ENCODE peak calls at places on chromosomes 5 and 9, in four cellular contexts. One of them, this sample, is unnamed.
A peak's percentile ranks its signal among the peaks of the same experiment; 100 is the strongest.

GRCh38 chr5:74069741-74070140 is 443.7 kb downstream of the ARHGEF28 start:
- DNase-seq in fibroblast of lung: no peak
- DNase-seq in fibroblast of pulmonary artery: no peak
- DNase-seq in uterus: no peak
- DNase-seq in this sample: no peak

GRCh38 chr9:86601697-86602096 is 247.5 kb upstream of the TUT7 start:
- DNase-seq in fibroblast of lung: no peak
- DNase-seq in fibroblast of pulmonary artery: no peak
- DNase-seq in uterus: no peak
- DNase-seq in this sample: no peak

GRCh38 chr9:126630458-126631237 is 16.9 kb downstream of the LMX1B start:
- DNase-seq in fibroblast of lung: no peak
- DNase-seq in uterus: no peak
- DNase-seq in fibroblast of pulmonary artery: no peak
- DNase-seq in this sample: no peak

GRCh38 chr9:125932012-125932411 is 184.8 kb downstream of the PBX3 start:
- DNase-seq in fibroblast of lung: peak; percentile 99
- DNase-seq in fibroblast of pulmonary artery: peak; percentile 97
- DNase-seq in uterus: peak; percentile 32
- DNase-seq in this sample: no peak

GRCh38 chr9:136981588-136982231 is 1.1 kb upstream of the LCNL1 start:
- DNase-seq in fibroblast of lung: no peak
- DNase-seq in uterus: peak; percentile 46
- DNase-seq in fibroblast of pulmonary artery: peak; percentile 33
- DNase-seq in this sample: no peak

GRCh38 chr9:37746448-37747270 is 6.9 kb upstream of the TRMT10B start:
- DNase-seq in fibroblast of pulmonary artery: no peak
- DNase-seq in uterus: no peak
- DNase-seq in fibroblast of lung: peak; percentile 55
- DNase-seq in this sample: no peak

GRCh38 chr5:111779260-111780254 is 22.6 kb upstream of the NREP start:
- DNase-seq in uterus: no peak
- DNase-seq in fibroblast of lung: peak; percentile 68
- DNase-seq in fibroblast of pulmonary artery: peak; percentile 44
- DNase-seq in this sample: no peak

GRCh38 chr9:112384690-112385089 is 4.8 kb downstream of the HSDL2 start:
- DNase-seq in fibroblast of lung: no peak
- DNase-seq in fibroblast of pulmonary artery: no peak
- DNase-seq in uterus: no peak
- DNase-seq in this sample: no peak

GRCh38 chr5:52784741-52785140 is 3.0 kb upstream of the ITGA1 start:
- DNase-seq in fibroblast of lung: no peak
- DNase-seq in uterus: no peak
- DNase-seq in fibroblast of pulmonary artery: no peak
- DNase-seq in this sample: no peak

GRCh38 chr5:84036842-84037241 is 316.2 kb upstream of the HAPLN1 start:
- DNase-seq in fibroblast of pulmonary artery: no peak
- DNase-seq in fibroblast of lung: no peak
- DNase-seq in uterus: no peak
- DNase-seq in this sample: no peak

GRCh38 chr5:148574167-148574566 is 80.2 kb downstream of the HTR4 start:
- DNase-seq in uterus: no peak
- DNase-seq in fibroblast of pulmonary artery: no peak
- DNase-seq in fibroblast of lung: no peak
- DNase-seq in this sample: no peak

GRCh38 chr9:108569624-108570023 is 286.2 kb downstream of the ACTL7B start:
- DNase-seq in uterus: no peak
- DNase-seq in fibroblast of lung: peak; percentile 52
- DNase-seq in fibroblast of pulmonary artery: peak; percentile 29
- DNase-seq in this sample: no peak

GRCh38 chr5:1180841-1181271 is 20.5 kb upstream of the SLC6A19 start:
- DNase-seq in fibroblast of lung: no peak
- DNase-seq in fibroblast of pulmonary artery: no peak
- DNase-seq in uterus: no peak
- DNase-seq in this sample: no peak

GRCh38 chr9:124257070-124257864 is 482 bp upstream of the NEK6 start:
- DNase-seq in uterus: no peak
- DNase-seq in fibroblast of pulmonary artery: no peak
- DNase-seq in fibroblast of lung: peak; percentile 58
- DNase-seq in this sample: no peak

GRCh38 chr9:136785956-136786355 is 5.2 kb upstream of the TMEM141 start:
- DNase-seq in fibroblast of lung: no peak
- DNase-seq in fibroblast of pulmonary artery: no peak
- DNase-seq in uterus: no peak
- DNase-seq in this sample: no peak

GRCh38 chr9:136943291-136944093 is 1.0 kb downstream of the FBXW5 start:
- DNase-seq in fibroblast of lung: peak; percentile 22
- DNase-seq in uterus: no peak
- DNase-seq in fibroblast of pulmonary artery: peak; percentile 22
- DNase-seq in this sample: no peak

GRCh38 chr5:156934450-156935211 is 28.4 kb downstream of the TIMD4 start:
- DNase-seq in uterus: no peak
- DNase-seq in fibroblast of pulmonary artery: no peak
- DNase-seq in fibroblast of lung: no peak
- DNase-seq in this sample: no peak

GRCh38 chr9:99353408-99353807 is 131.3 kb downstream of the SEC61B start:
- DNase-seq in fibroblast of pulmonary artery: peak; percentile 69
- DNase-seq in fibroblast of lung: peak; percentile 83
- DNase-seq in uterus: peak; percentile 25
- DNase-seq in this sample: no peak

GRCh38 chr5:67192719-67193464 is 3.7 kb downstream of the CD180 start:
- DNase-seq in fibroblast of pulmonary artery: no peak
- DNase-seq in uterus: no peak
- DNase-seq in fibroblast of lung: peak; percentile 31
- DNase-seq in this sample: no peak

GRCh38 chr9:116661037-116661954 is 25.8 kb upstream of the TRIM32 start:
- DNase-seq in fibroblast of pulmonary artery: peak; percentile 92
- DNase-seq in fibroblast of lung: peak; percentile 72
- DNase-seq in uterus: peak; percentile 48
- DNase-seq in this sample: no peak

GRCh38 chr5:157286761-157287211 is 20.9 kb downstream of the CYFIP2 start:
- DNase-seq in fibroblast of lung: no peak
- DNase-seq in uterus: no peak
- DNase-seq in fibroblast of pulmonary artery: no peak
- DNase-seq in this sample: no peak

GRCh38 chr5:112823181-112823580 is 37.9 kb upstream of the SRP19 start:
- DNase-seq in uterus: no peak
- DNase-seq in fibroblast of pulmonary artery: no peak
- DNase-seq in fibroblast of lung: no peak
- DNase-seq in this sample: no peak

GRCh38 chr5:132342291-132343180 is 27.0 kb upstream of the SLC22A5 start:
- DNase-seq in uterus: no peak
- DNase-seq in fibroblast of lung: peak; percentile 13
- DNase-seq in fibroblast of pulmonary artery: no peak
- DNase-seq in this sample: no peak

GRCh38 chr9:32385135-32385884 is 867 bp downstream of the ACO1 start:
- DNase-seq in fibroblast of pulmonary artery: no peak
- DNase-seq in fibroblast of lung: no peak
- DNase-seq in uterus: no peak
- DNase-seq in this sample: no peak

GRCh38 chr5:140725799-140726471 is 25.7 kb downstream of the ZMAT2 start:
- DNase-seq in fibroblast of lung: peak; percentile 92
- DNase-seq in fibroblast of pulmonary artery: peak; percentile 92
- DNase-seq in uterus: peak; percentile 45
- DNase-seq in this sample: no peak

GRCh38 chr9:91089405-91090131 is 272.1 kb downstream of the AUH start:
- DNase-seq in fibroblast of pulmonary artery: peak; percentile 77
- DNase-seq in fibroblast of lung: peak; percentile 40
- DNase-seq in uterus: no peak
- DNase-seq in this sample: no peak

GRCh38 chr5:135662104-135662503 is 83.3 kb upstream of the CXCL14 start:
- DNase-seq in uterus: no peak
- DNase-seq in fibroblast of pulmonary artery: no peak
- DNase-seq in fibroblast of lung: no peak
- DNase-seq in this sample: no peak

GRCh38 chr9:113309204-113309813 is 6.1 kb upstream of the RNF183 start:
- DNase-seq in uterus: no peak
- DNase-seq in fibroblast of pulmonary artery: peak; percentile 70
- DNase-seq in fibroblast of lung: peak; percentile 23
- DNase-seq in this sample: peak; percentile 12

DNA sequence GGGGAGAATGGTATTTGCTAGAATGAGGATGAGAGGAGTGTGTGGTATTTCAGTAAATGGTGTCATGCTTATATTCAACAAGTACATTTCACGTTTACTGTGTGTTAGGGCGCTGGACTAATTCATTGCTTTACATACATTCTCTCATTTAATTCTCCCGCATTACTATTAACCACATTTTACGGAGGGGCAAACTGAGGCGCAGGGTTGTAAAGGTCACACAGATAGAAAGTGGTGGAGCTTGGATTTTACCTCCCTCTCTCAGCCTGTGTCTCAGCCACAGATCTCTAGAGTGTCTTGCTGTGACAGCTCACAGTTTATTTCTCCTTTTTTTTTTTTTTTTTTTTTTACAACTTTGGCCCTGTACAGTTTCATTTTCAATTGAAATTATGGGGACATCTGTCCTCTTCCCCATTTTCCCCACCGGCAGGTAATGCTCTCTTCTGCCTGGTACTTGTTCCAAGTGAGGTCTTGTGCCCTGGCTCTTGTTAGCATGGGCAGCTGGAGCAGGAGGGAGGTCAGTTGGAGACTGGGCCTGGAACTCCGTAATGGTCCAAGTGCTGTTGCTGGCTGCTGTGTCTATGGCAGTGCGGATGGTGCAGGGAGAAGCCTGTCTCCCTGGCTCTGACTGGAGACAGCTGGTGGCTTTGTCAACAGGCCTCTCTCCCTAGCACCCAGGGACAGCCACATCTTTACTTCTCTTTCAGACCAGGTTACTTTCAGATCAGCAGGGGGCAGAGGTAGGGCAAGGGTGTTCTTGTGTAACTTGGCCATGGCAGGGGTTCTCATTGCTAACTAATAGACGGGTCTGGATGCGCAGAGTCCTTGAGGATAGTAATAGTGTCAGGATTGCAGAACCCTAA is 20.5 kb upstream of the NDST1 start:
- DNase-seq in fibroblast of pulmonary artery: peak; percentile 44
- DNase-seq in uterus: peak; percentile 46
- DNase-seq in fibroblast of lung: no peak
- DNase-seq in this sample: no peak
- TF ChIP-seq CTCF in fibroblast of pulmonary artery: peak; percentile 34
- TF ChIP-seq CTCF in uterus: no peak
- TF ChIP-seq CTCF in fibroblast of lung: no peak
- TF ChIP-seq CTCF in this sample: peak; percentile 24

GRCh38 chr5:36237756-36238155 is 4.0 kb downstream of the NADK2 start:
- DNase-seq in fibroblast of pulmonary artery: no peak
- DNase-seq in uterus: no peak
- DNase-seq in fibroblast of lung: no peak
- DNase-seq in this sample: no peak
- H3K4me3 ChIP-seq in fibroblast of pulmonary artery: no peak overlapping the region
- H3K4me3 ChIP-seq in uterus: no peak overlapping the region
- H3K4me3 ChIP-seq in fibroblast of lung: no peak overlapping the region
- H3K4me3 ChIP-seq in this sample: no peak overlapping the region

GRCh38 chr5:178198706-178199105 is 5.6 kb upstream of the HNRNPAB start:
- DNase-seq in fibroblast of lung: no peak
- DNase-seq in uterus: no peak
- DNase-seq in fibroblast of pulmonary artery: no peak
- DNase-seq in this sample: no peak

GRCh38 chr5:178194026-178194425 is 6.9 kb upstream of the GMCL2 start:
- DNase-seq in fibroblast of pulmonary artery: no peak
- DNase-seq in uterus: no peak
- DNase-seq in fibroblast of lung: no peak
- DNase-seq in this sample: no peak

GRCh38 chr5:178199581-178200434 is 4.5 kb upstream of the HNRNPAB start:
- DNase-seq in fibroblast of pulmonary artery: no peak
- DNase-seq in uterus: no peak
- DNase-seq in fibroblast of lung: no peak
- DNase-seq in this sample: no peak

GRCh38 chr5:178196413-178196812 is 7.9 kb upstream of the HNRNPAB start:
- DNase-seq in fibroblast of pulmonary artery: no peak
- DNase-seq in uterus: no peak
- DNase-seq in fibroblast of lung: no peak
- DNase-seq in this sample: no peak

DNA sequence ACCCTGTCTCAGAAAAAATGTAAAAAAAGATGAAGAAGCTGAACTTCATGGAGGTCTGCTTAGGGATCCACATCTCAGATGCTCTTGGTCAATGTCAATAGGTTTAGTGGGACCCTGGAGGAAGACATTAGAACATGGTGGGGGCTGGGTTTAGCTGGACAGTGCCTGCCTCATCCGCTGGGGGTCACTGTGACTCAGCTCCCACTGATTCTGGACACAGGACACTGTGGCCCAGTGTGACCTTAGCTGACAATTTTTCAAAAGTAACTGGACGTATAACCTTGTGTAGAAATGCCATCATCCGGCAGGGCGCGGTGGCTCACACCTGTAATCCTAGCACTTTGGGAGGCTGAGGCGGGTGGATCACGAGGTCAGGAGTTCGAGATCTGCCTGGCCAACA is 7.3 kb upstream of the HNRNPAB start:
- DNase-seq in fibroblast of pulmonary artery: no peak
- DNase-seq in uterus: no peak
- DNase-seq in fibroblast of lung: no peak
- DNase-seq in this sample: no peak
- TF ChIP-seq CTCF in fibroblast of pulmonary artery: peak; percentile 33
- TF ChIP-seq CTCF in uterus: no peak
- TF ChIP-seq CTCF in fibroblast of lung: peak; percentile 40
- TF ChIP-seq CTCF in this sample: peak; percentile 61

GRCh38 chr5:141878186-141878770 is at the start of gene PCDH1:
- DNase-seq in fibroblast of pulmonary artery: peak; percentile 27
- DNase-seq in fibroblast of lung: peak; percentile 42
- DNase-seq in uterus: peak; percentile 13
- DNase-seq in this sample: no peak
- H3K4me3 ChIP-seq in fibroblast of pulmonary artery: peak within 1 kb of the TSS; percentile 59
- H3K4me3 ChIP-seq in fibroblast of lung: peak within 1 kb of the TSS; percentile 44
- H3K4me3 ChIP-seq in uterus: peak within 1 kb of the TSS; percentile 59
- H3K4me3 ChIP-seq in this sample: no peak within 1 kb of the TSS

This sample was measured in GM12864.